ENCODE peak calls at places on chromosomes 12 and 14, in four cellular contexts. D is effector memory CD4-positive, alpha-beta T cell; W is activated T-helper 1 cell treated with anti-CD3 and anti-CD28 coated beads, Interleukin-12 subunit alpha, Interleukin-12 subunit beta, Interleukin-2, Interleukin-4 antibody, amounts not matched to agents 30 ng/mL and 10 ng/mL and 1 ng/mL, durations not matched to agents 14 hours and 24 hours and 36 hours; T is fibroblast of the aortic adventitia. S is an unnamed sample.

GRCh38 chr12:51601241-51601640 is 10.2 kb downstream of the SCN8A start:
- DNase-seq in T (no peak), W (no peak), D (no peak), S (no peak)

GRCh38 chr14:96040836-96041371 is 1.7 kb downstream of the C14orf132 start:
- DNase-seq in D (no peak), T (peak; percentile 32), W (no peak), S (no peak)

GRCh38 chr12:77204055-77204454 is 138.7 kb upstream of the E2F7 start:
- DNase-seq in D (no peak), T (no peak), W (no peak), S (no peak)

GRCh38 chr12:19654630-19655384 is 215.5 kb downstream of the AEBP2 start:
- DNase-seq in T (peak; percentile 84), D (no peak), W (no peak), S (no peak)

GRCh38 chr14:99995700-99996356 is 69.4 kb upstream of the EVL start:
- DNase-seq in D (peak; percentile 34), W (peak; percentile 40), T (peak; percentile 59), S (peak; percentile 55)

GRCh38 chr14:101102875-101103274 is 199.4 kb upstream of the RTL1 start:
- DNase-seq in T (no peak), D (no peak), W (no peak), S (no peak)

GRCh38 chr12:62291888-62292760 is 31.9 kb downstream of the USP15 start:
- DNase-seq in D (no peak), T (no peak), W (no peak), S (peak; percentile 9)

GRCh38 chr14:102415671-102416070 is 52.9 kb downstream of the TECPR2 start:
- DNase-seq in T (no peak), D (no peak), W (no peak), S (no peak)

GRCh38 chr12:93011100-93011499 is 82.0 kb upstream of the EEA1 start:
- DNase-seq in D (no peak), T (no peak), W (no peak), S (no peak)

GRCh38 chr14:22883191-22883976 is at the start of gene REM2:
- DNase-seq in W (no peak), D (no peak), T (no peak), S (no peak)

GRCh38 chr12:79000501-79000900 is 135.9 kb downstream of the SYT1 start:
- DNase-seq in W (no peak), D (no peak), T (peak; percentile 48), S (no peak)

GRCh38 chr12:3884671-3885070 is 11.5 kb upstream of the PARP11 start:
- DNase-seq in W (no peak), T (no peak), D (no peak), S (no peak)

GRCh38 chr12:76290963-76291859 is 57.0 kb downstream of the BBS10 start:
- DNase-seq in W (no peak), D (no peak), T (no peak), S (no peak)

GRCh38 chr12:26340649-26341048 is 145.3 kb downstream of the SSPN start:
- DNase-seq in T (no peak), D (no peak), W (no peak), S (no peak)

GRCh38 chr12:126907900-126908764 is 1358.8 kb upstream of the TMEM132C start:
- DNase-seq in T (no peak), D (no peak), W (no peak), S (no peak)

GRCh38 chr14:101929096-101929495 is 35.3 kb upstream of the DYNC1H1 start:
- DNase-seq in T (no peak), W (no peak), D (no peak), S (no peak)

GRCh38 chr14:65431951-65432350 is 19.4 kb downstream of the FUT8 start:
- DNase-seq in T (peak; percentile 58), W (no peak), D (no peak), S (no peak)

GRCh38 chr12:103273645-103274044 is 222.1 kb downstream of the C12orf42 start:
- DNase-seq in W (no peak), D (no peak), T (no peak), S (no peak)

GRCh38 chr12:53102883-53103807 is at the start of gene SOAT2:
- DNase-seq in D (no peak), T (no peak), W (no peak), S (peak; percentile 72)

GRCh38 chr12:122437656-122438121 is 15.2 kb upstream of the CLIP1 start:
- DNase-seq in W (no peak), D (no peak), T (peak; percentile 90), S (no peak)

GRCh38 chr12:56713345-56713744 is 11.8 kb downstream of the NACA start:
- DNase-seq in D (no peak), W (no peak), T (no peak), S (no peak)

GRCh38 chr14:49634547-49635334 is at the start of gene DNAAF2:
- DNase-seq in W (peak; percentile 53), D (peak; percentile 65), T (peak; percentile 65), S (peak; percentile 76)

GRCh38 chr12:56529656-56530055 is 8.0 kb downstream of the RBMS2 start:
- DNase-seq in T (peak; percentile 27), D (no peak), W (no peak), S (no peak)

GRCh38 chr12:121626853-121627623 is 708 bp downstream of the ORAI1 start:
- DNase-seq in D (peak; percentile 79), W (peak; percentile 84), T (peak; percentile 57), S (peak; percentile 44)

GRCh38 chr14:93903342-93904184 is 23.6 kb upstream of the FAM181A start:
- DNase-seq in D (no peak), W (no peak), T (no peak), S (peak; percentile 54)

GRCh38 chr12:106733660-106734059 is 40.8 kb upstream of the RIC8B start:
- DNase-seq in D (no peak), W (no peak), T (peak; percentile 32), S (no peak)

GRCh38 chr12:71800177-71800576 is 39.4 kb upstream of the TBC1D15 start:
- DNase-seq in W (no peak), D (no peak), T (no peak), S (no peak)

GRCh38 chr12:67006612-67007011 is 262.5 kb upstream of the CAND1 start:
- DNase-seq in W (no peak), T (no peak), D (no peak), S (no peak)

GRCh38 chr14:76832503-76832988 is 6.3 kb downstream of the LRRC74A start:
- DNase-seq in W (no peak), D (no peak), T (no peak), S (peak; percentile 83)

GRCh38 chr14:103220134-103220981 is 97.1 kb downstream of the TNFAIP2 start:
- DNase-seq in W (no peak), T (no peak), D (no peak), S (no peak)

S was measured in HepG2.